ENCODE peak calls at places on chromosomes 13 and 19, in ten cellular contexts. B, D, I, V, M, U, O, H, E and A are unnamed samples.

GRCh38 chr19:31718041-31718440 is 368.8 kb upstream of the TSHZ3 start:
- DNase-seq in M (no peak), V (no peak), O (no peak), E (no peak), U (no peak), D (no peak), I (no peak), B (no peak), H (no peak), A (no peak)

GRCh38 chr19:35042056-35042730 is 672 bp downstream of the HPN start:
- DNase-seq in O (no peak), U (no peak), V (no peak), E (peak; percentile 15), B (no peak), M (no peak), I (no peak), H (no peak), D (no peak), A (no peak)

GRCh38 chr19:48999481-49000325 is 6.0 kb downstream of the RUVBL2 start:
- DNase-seq in I (no peak), M (peak; percentile 61), U (peak; percentile 59), H (peak; percentile 35), D (peak; percentile 82), B (peak; percentile 33), V (peak; percentile 81), E (peak; percentile 76), O (no peak), A (peak; percentile 37)

GRCh38 chr13:49303533-49304252 is 56.0 kb downstream of the CDADC1 start:
- DNase-seq in B (no peak), D (peak; percentile 52), H (no peak), O (no peak), E (no peak), M (no peak), I (no peak), U (peak; percentile 21), V (no peak), A (no peak)

GRCh38 chr13:68748038-68748437 is 1359.6 kb upstream of the ATXN8OS start:
- DNase-seq in U (no peak), O (no peak), E (no peak), I (no peak), H (no peak), M (no peak), V (no peak), D (no peak), B (no peak), A (no peak)

GRCh38 chr13:39457274-39457673 is 145.7 kb downstream of the LHFPL6 start:
- DNase-seq in U (no peak), V (no peak), D (no peak), B (no peak), E (no peak), M (no peak), H (no peak), I (no peak), O (no peak), A (no peak)

GRCh38 chr13:26688286-26688685 is 72.3 kb downstream of the GPR12 start:
- DNase-seq in I (no peak), D (no peak), O (no peak), V (no peak), U (no peak), M (no peak), H (no peak), E (no peak), B (no peak), A (no peak)

GRCh38 chr19:54393381-54393780 is 21.9 kb upstream of the TTYH1 start:
- DNase-seq in B (no peak), H (no peak), I (no peak), V (peak; percentile 14), M (no peak), U (no peak), D (no peak), E (no peak), O (no peak), A (no peak)

GRCh38 chr13:108225440-108225839 is 7.2 kb downstream of the ABHD13 start:
- DNase-seq in V (no peak), M (no peak), O (no peak), H (no peak), B (no peak), D (no peak), E (peak; percentile 59), U (no peak), I (no peak), A (no peak)

GRCh38 chr13:80040219-80040976 is 300.5 kb downstream of the SPRY2 start:
- DNase-seq in V (peak; percentile 98), O (no peak), B (no peak), U (peak; percentile 98), H (no peak), E (no peak), D (peak; percentile 97), I (no peak), M (no peak), A (peak; percentile 39)

GRCh38 chr19:1913781-1914577 is 8.8 kb downstream of the ADAT3 start:
- DNase-seq in B (no peak), V (no peak), O (no peak), M (no peak), I (no peak), H (no peak), E (peak; percentile 19), U (no peak), D (no peak), A (no peak)

GRCh38 chr13:49502954-49503353 is 7.2 kb downstream of the PHF11 start:
- DNase-seq in H (no peak), I (no peak), B (no peak), O (no peak), V (peak; percentile 80), D (peak; percentile 88), M (no peak), U (no peak), E (no peak), A (no peak)

GRCh38 chr13:113058129-113058987 is 47.2 kb upstream of the F7 start:
- DNase-seq in O (no peak), D (no peak), U (no peak), B (no peak), E (no peak), V (no peak), M (no peak), H (no peak), I (no peak), A (no peak)

GRCh38 chr13:111577429-111577828 is 257.0 kb downstream of the TEX29 start:
- DNase-seq in O (no peak), H (no peak), V (no peak), U (no peak), D (no peak), I (no peak), M (no peak), B (no peak), E (no peak), A (no peak)

GRCh38 chr13:99150575-99151370 is 49.9 kb upstream of the UBAC2 start:
- DNase-seq in M (no peak), B (no peak), H (no peak), V (peak; percentile 85), E (no peak), I (no peak), O (no peak), D (no peak), U (peak; percentile 75), A (no peak)

GRCh38 chr19:14526423-14526822 is 3.0 kb upstream of the TECR start:
- DNase-seq in B (no peak), H (no peak), O (no peak), U (no peak), M (no peak), V (no peak), D (no peak), I (no peak), E (no peak), A (no peak)

GRCh38 chr19:15014579-15014978 is 34.7 kb upstream of the CASP14 start:
- DNase-seq in H (no peak), V (no peak), B (no peak), I (no peak), U (no peak), E (no peak), O (no peak), M (no peak), D (no peak), A (no peak)

GRCh38 chr13:94661396-94661795 is 50.9 kb downstream of the SOX21 start:
- DNase-seq in D (no peak), B (no peak), V (no peak), H (no peak), O (no peak), I (no peak), M (no peak), E (no peak), U (no peak), A (no peak)

GRCh38 chr13:113499936-113500335 is 9.4 kb upstream of the DCUN1D2 start:
- DNase-seq in H (no peak), M (no peak), B (no peak), U (no peak), O (no peak), E (no peak), I (no peak), V (peak; percentile 64), D (peak; percentile 41), A (no peak)

GRCh38 chr13:21576424-21576823 is 27.5 kb downstream of the MICU2 start:
- DNase-seq in M (no peak), H (no peak), V (peak; percentile 18), D (peak; percentile 41), B (no peak), O (no peak), I (no peak), U (peak; percentile 25), E (no peak), A (no peak)

GRCh38 chr19:49896863-49897621 is at the start of gene IL4I1:
- DNase-seq in E (peak; percentile 94), I (no peak), V (peak; percentile 18), B (peak; percentile 39), M (peak; percentile 36), U (peak; percentile 55), H (peak; percentile 36), D (peak; percentile 86), O (peak; percentile 25), A (peak; percentile 15)

GRCh38 chr13:98476538-98476966 is 100.4 kb downstream of the STK24 start:
- DNase-seq in H (peak; percentile 75), E (peak; percentile 97), O (peak; percentile 50), I (no peak), D (peak; percentile 96), B (peak; percentile 70), M (peak; percentile 83), V (peak; percentile 93), U (peak; percentile 97), A (peak; percentile 87)

GRCh38 chr19:49216076-49216475 is 58.5 kb downstream of the TRPM4 start:
- DNase-seq in B (no peak), D (peak; percentile 20), U (peak; percentile 86), H (no peak), M (no peak), O (no peak), E (no peak), V (peak; percentile 33), I (no peak), A (no peak)

GRCh38 chr13:113879017-113879416 is 15.1 kb upstream of the GAS6 start:
- DNase-seq in I (no peak), H (no peak), V (no peak), D (no peak), O (no peak), E (no peak), B (no peak), M (no peak), U (peak; percentile 22), A (no peak)

GRCh38 chr13:41568990-41569387 is 111.6 kb downstream of the RGCC start:
- DNase-seq in M (no peak), H (no peak), D (peak; percentile 69), U (peak; percentile 46), E (no peak), I (no peak), O (no peak), V (peak; percentile 61), B (no peak), A (no peak)

GRCh38 chr13:68509734-68510621 is 1279.8 kb upstream of the PCDH9 start:
- DNase-seq in E (no peak), O (no peak), M (no peak), U (no peak), B (no peak), H (no peak), V (no peak), D (no peak), I (no peak), A (no peak)

GRCh38 chr19:52453324-52454094 is at the start of gene ZNF578:
- DNase-seq in V (peak; percentile 91), E (peak; percentile 72), H (no peak), M (peak; percentile 30), I (peak; percentile 65), O (no peak), D (peak; percentile 87), U (peak; percentile 93), B (peak; percentile 42), A (no peak)

GRCh38 chr19:14419038-14419813 is at the start of gene DDX39A:
- DNase-seq in E (peak; percentile 99), H (peak; percentile 92), D (peak; percentile 100), M (peak; percentile 92), I (peak; percentile 94), O (peak; percentile 98), U (peak; percentile 99), B (peak; percentile 95), V (peak; percentile 100), A (peak; percentile 99)